ENCODE peak calls at places on chromosomes 6 and 20, in nine cellular contexts. T is HS-5; F is GM23248; S is NCI-H1417 treated with DMSO at 0.1 percent for 48 hours; N is NCI-H2171; A is globus pallidus; Q is stimulated activated naive B cell treated with anti-CD40 and anti-IgM and Interleukin-4, amounts not matched to agents 10 μg/mL and 1 μg/mL and 100 μg/mL, for 72 hours; Z is activated CD4-positive, CD25-positive, alpha-beta regulatory T cell; I is small intestine. Y is an unnamed sample.

GRCh38 chr6:130129781-130130246 is 92.9 kb downstream of the SAMD3 start:
- DNase-seq in T (no peak), F (no peak), S (no peak), N (no peak), A (no peak), Q (no peak), Z (no peak), I (no peak), Y (no peak)

GRCh38 chr6:36126553-36127458 is 3.5 kb upstream of the MAPK13 start:
- DNase-seq in T (no peak), F (peak), S (no peak), N (no peak), A (no peak), Q (no peak), Z (no peak), I (no peak), Y (peak)

GRCh38 chr20:32231847-32232246 is 24.2 kb downstream of the POFUT1 start:
- DNase-seq in T (no peak), F (no peak), S (no peak), N (no peak), A (peak), Q (no peak), Z (no peak), I (peak), Y (no peak)

GRCh38 chr6:90525421-90525820 is 61.5 kb downstream of the MAP3K7 start:
- DNase-seq in T (no peak), F (no peak), S (no peak), N (no peak), A (no peak), Q (no peak), Z (no peak), I (no peak), Y (no peak)

GRCh38 chr6:144378437-144378836 is 93.3 kb downstream of the UTRN start:
- DNase-seq in T (no peak), F (peak), S (no peak), N (no peak), A (no peak), Q (no peak), Z (no peak), I (peak), Y (peak)

GRCh38 chr6:157921685-157922367 is 59.8 kb upstream of the SYNJ2 start:
- DNase-seq in T (peak), F (peak), S (no peak), N (no peak), A (no peak), Q (no peak), Z (no peak), I (no peak), Y (peak)

GRCh38 chr6:143581835-143582480 is 70.4 kb upstream of the FUCA2 start:
- DNase-seq in T (peak), F (peak), S (no peak), N (no peak), A (no peak), Q (no peak), Z (no peak), I (peak), Y (peak)

GRCh38 chr6:168908887-168909286 is 344.8 kb downstream of the THBS2 start:
- DNase-seq in T (no peak), F (peak), S (no peak), N (no peak), A (no peak), Q (no peak), Z (no peak), I (no peak), Y (peak)

GRCh38 chr20:2794202-2794748 is 6.2 kb downstream of the CPXM1 start:
- DNase-seq in T (no peak), F (no peak), S (no peak), N (no peak), A (no peak), Q (no peak), Z (no peak), I (no peak), Y (no peak)

GRCh38 chr20:31593221-31594001 is 11.7 kb upstream of the ID1 start:
- DNase-seq in T (peak), F (peak), S (no peak), N (no peak), A (no peak), Q (no peak), Z (no peak), I (peak), Y (peak)

GRCh38 chr6:36701401-36701991 is 3.9 kb downstream of the RAB44 start:
- DNase-seq in T (no peak), F (peak), S (no peak), N (no peak), A (no peak), Q (no peak), Z (no peak), I (peak), Y (no peak)

GRCh38 chr20:48298851-48299484 is 513.7 kb upstream of the SULF2 start:
- DNase-seq in T (peak), F (peak), S (no peak), N (peak), A (no peak), Q (no peak), Z (no peak), I (peak), Y (peak)

GRCh38 chr6:46262928-46263708 is 92.3 kb upstream of the ENPP5 start:
- DNase-seq in T (no peak), F (peak), S (no peak), N (no peak), A (no peak), Q (no peak), Z (no peak), I (no peak), Y (peak)

GRCh38 chr6:137202078-137202477 is 17.1 kb downstream of the IFNGR1 start:
- DNase-seq in T (no peak), F (no peak), S (no peak), N (no peak), A (peak), Q (no peak), Z (no peak), I (no peak), Y (no peak)

GRCh38 chr6:169293196-169293595 is 39.5 kb upstream of the THBS2 start:
- DNase-seq in T (no peak), F (peak), S (no peak), N (no peak), A (no peak), Q (no peak), Z (no peak), I (no peak), Y (peak)

GRCh38 chr20:50043573-50044352 is 61.0 kb downstream of the SNAI1 start:
- DNase-seq in T (no peak), F (no peak), S (no peak), N (no peak), A (no peak), Q (no peak), Z (no peak), I (no peak), Y (no peak)

GRCh38 chr6:706819-707381 is 14.0 kb upstream of the EXOC2 start:
- DNase-seq in T (no peak), F (no peak), S (no peak), N (no peak), A (no peak), Q (no peak), Z (no peak), I (no peak), Y (no peak)

GRCh38 chr20:58743076-58743566 is 50.5 kb downstream of the NPEPL1 start:
- DNase-seq in T (no peak), F (no peak), S (no peak), N (no peak), A (no peak), Q (no peak), Z (no peak), I (no peak), Y (no peak)

GRCh38 chr6:70394518-70395300 is 18.6 kb upstream of the FAM135A start:
- DNase-seq in T (no peak), F (no peak), S (no peak), N (no peak), A (no peak), Q (no peak), Z (no peak), I (peak), Y (no peak)

GRCh38 chr20:35135867-35136586 is 11.1 kb downstream of the EDEM2 start:
- DNase-seq in T (no peak), F (peak), S (no peak), N (no peak), A (no peak), Q (no peak), Z (no peak), I (no peak), Y (peak)

GRCh38 chr6:31609519-31610406 is 5.3 kb upstream of the AIF1 start:
- DNase-seq in T (no peak), F (no peak), S (no peak), N (no peak), A (no peak), Q (no peak), Z (no peak), I (no peak), Y (no peak)

GRCh38 chr6:21396313-21396712 is 197.2 kb upstream of the SOX4 start:
- DNase-seq in T (peak), F (peak), S (no peak), N (no peak), A (no peak), Q (no peak), Z (no peak), I (no peak), Y (peak)

GRCh38 chr6:125041740-125042459 is 79.7 kb downstream of the RNF217 start:
- DNase-seq in T (peak), F (peak), S (no peak), N (no peak), A (no peak), Q (no peak), Z (no peak), I (no peak), Y (peak)

Y was measured in fibroblast of mammary gland.